ENCODE peak calls at places on chromosome 12, in four cellular contexts. T, M, P and V are unnamed samples.

GRCh38 chr12:95790912-95791849 is 617 bp upstream of the NTN4 start:
- DNase-seq in T (peak), M (peak), P (peak), V (no peak)

GRCh38 chr12:47033797-47034555 is 45.4 kb upstream of the PCED1B start:
- DNase-seq in T (no peak), M (no peak), P (peak), V (no peak)

GRCh38 chr12:122795807-122796206 is 21.4 kb downstream of the CCDC62 start:
- DNase-seq in T (no peak), M (no peak), P (no peak), V (no peak)

GRCh38 chr12:78530065-78530765 is 334.4 kb upstream of the SYT1 start:
- DNase-seq in T (peak), M (peak), P (peak), V (peak)

GRCh38 chr12:96617178-96617577 is 127.8 kb downstream of the CFAP54 start:
- DNase-seq in T (no peak), M (no peak), P (no peak), V (no peak)

GRCh38 chr12:79674629-79675028 is 16.1 kb downstream of the PAWR start:
- DNase-seq in T (peak), M (no peak), P (peak), V (no peak)

GRCh38 chr12:121797937-121798801 is 4.7 kb upstream of the RHOF start:
- DNase-seq in T (peak), M (no peak), P (no peak), V (no peak)

GRCh38 chr12:58154359-58154758 is 213.0 kb downstream of the ATP23 start:
- DNase-seq in T (no peak), M (no peak), P (no peak), V (no peak)

GRCh38 chr12:45703942-45704341 is 25.6 kb upstream of the ARID2 start:
- DNase-seq in T (peak), M (no peak), P (peak), V (no peak)

GRCh38 chr12:117158096-117158495 is 32.2 kb downstream of the FBXO21 start:
- DNase-seq in T (no peak), M (no peak), P (no peak), V (no peak)

GRCh38 chr12:19080918-19081317 is 48.6 kb upstream of the PLEKHA5 start:
- DNase-seq in T (no peak), M (no peak), P (no peak), V (no peak)

GRCh38 chr12:51460519-51460918 is 35.9 kb downstream of the SLC4A8 start:
- DNase-seq in T (peak), M (no peak), P (no peak), V (no peak)

GRCh38 chr12:11162494-11162893 is 8.5 kb upstream of the SMIM10L1 start:
- DNase-seq in T (no peak), M (no peak), P (no peak), V (no peak)

GRCh38 chr12:121330692-121331091 is 21.5 kb downstream of the ANAPC5 start:
- DNase-seq in T (no peak), M (no peak), P (no peak), V (no peak)

GRCh38 chr12:55705802-55706402 is 1.8 kb downstream of the ITGA7 start:
- DNase-seq in T (no peak), M (no peak), P (no peak), V (no peak)

GRCh38 chr12:80778005-80778541 is 61.4 kb downstream of the MYF5 start:
- DNase-seq in T (peak), M (no peak), P (peak), V (no peak)

GRCh38 chr12:129332286-129332685 is 479.0 kb downstream of the GLT1D1 start:
- DNase-seq in T (no peak), M (no peak), P (no peak), V (no peak)

GRCh38 chr12:3009780-3010179 is 50.6 kb downstream of the TEAD4 start:
- DNase-seq in T (no peak), M (no peak), P (no peak), V (no peak)

GRCh38 chr12:6425588-6426531 is 18.9 kb upstream of the CD27 start:
- DNase-seq in T (peak), M (no peak), P (no peak), V (no peak)

GRCh38 chr12:76274699-76275098 is 73.5 kb downstream of the BBS10 start:
- DNase-seq in T (peak), M (no peak), P (peak), V (no peak)

GRCh38 chr12:51004504-51004903 is 21.7 kb downstream of the SLC11A2 start:
- DNase-seq in T (no peak), M (no peak), P (no peak), V (no peak)

GRCh38 chr12:62304560-62304959 is 44.4 kb downstream of the USP15 start:
- DNase-seq in T (no peak), M (no peak), P (no peak), V (no peak)

GRCh38 chr12:62379026-62379722 is 87.5 kb upstream of the MON2 start:
- DNase-seq in T (peak), M (no peak), P (no peak), V (no peak)

GRCh38 chr12:6361834-6362233 is 13.5 kb downstream of the SCNN1A start:
- DNase-seq in T (no peak), M (no peak), P (no peak), V (no peak)

GRCh38 chr12:57777367-57777766 is 5.0 kb downstream of the EEF1AKMT3 start:
- DNase-seq in T (no peak), M (no peak), P (no peak), V (no peak)

GRCh38 chr12:83276904-83277303 is 590.2 kb downstream of the TMTC2 start:
- DNase-seq in T (no peak), M (no peak), P (no peak), V (no peak)

GRCh38 chr12:95731519-95731958 is 59.0 kb downstream of the NTN4 start:
- DNase-seq in T (no peak), M (no peak), P (no peak), V (no peak)

GRCh38 chr12:64700532-64700931 is 58.7 kb downstream of the GNS start:
- DNase-seq in T (no peak), M (no peak), P (no peak), V (no peak)

GRCh38 chr12:27555316-27555715 is 31.3 kb downstream of the PPFIBP1 start:
- DNase-seq in T (no peak), M (no peak), P (no peak), V (no peak)

GRCh38 chr12:54390668-54391551 is 6.4 kb upstream of the ZNF385A start:
- DNase-seq in T (no peak), M (no peak), P (peak), V (peak)

GRCh38 chr12:32650508-32650907 is 28.6 kb upstream of the DNM1L start:
- DNase-seq in T (no peak), M (no peak), P (peak), V (no peak)

GRCh38 chr12:41521872-41522379 is 333.8 kb downstream of the PDZRN4 start:
- DNase-seq in T (peak), M (no peak), P (peak), V (no peak)

GRCh38 chr12:116783503-116784237 is 45.6 kb downstream of the RNFT2 start:
- DNase-seq in T (no peak), M (no peak), P (no peak), V (no peak)

GRCh38 chr12:10140001-10140400 is 10.0 kb upstream of the CLEC7A start:
- DNase-seq in T (peak), M (peak), P (peak), V (peak)

GRCh38 chr12:127411141-127411915 is 855.6 kb upstream of the TMEM132C start:
- DNase-seq in T (no peak), M (no peak), P (peak), V (no peak)

GRCh38 chr12:123889000-123889399 is 83.6 kb downstream of the CCDC92 start:
- DNase-seq in T (no peak), M (no peak), P (no peak), V (no peak)

GRCh38 chr12:22051114-22051698 is 5.2 kb downstream of the CMAS start:
- DNase-seq in T (no peak), M (no peak), P (no peak), V (no peak)

GRCh38 chr12:27305673-27306504 is 26.7 kb upstream of the BMAL2 start:
- DNase-seq in T (peak), M (no peak), P (no peak), V (peak)

GRCh38 chr12:121958521-121959240 is 40.3 kb downstream of the CFAP251 start:
- DNase-seq in T (peak), M (no peak), P (no peak), V (no peak)

GRCh38 chr12:71476513-71476912 is 36.9 kb downstream of the LGR5 start:
- DNase-seq in T (peak), M (no peak), P (peak), V (no peak)
- H3K9ac ChIP-seq in T (no peak), M (no peak), P (no peak), V (no peak)

GRCh38 chr12:1256991-1257390 is 266.0 kb downstream of the ERC1 start:
- DNase-seq in T (no peak), M (no peak), P (no peak), V (no peak)
- H3K9ac ChIP-seq in T (no peak), M (no peak), P (no peak), V (no peak)

GRCh38 chr12:119363490-119363889 is 29.0 kb downstream of the CCDC60 start:
- DNase-seq in T (no peak), M (no peak), P (no peak), V (no peak)
- H3K9ac ChIP-seq in T (no peak), M (no peak), P (no peak), V (no peak)

DNA sequence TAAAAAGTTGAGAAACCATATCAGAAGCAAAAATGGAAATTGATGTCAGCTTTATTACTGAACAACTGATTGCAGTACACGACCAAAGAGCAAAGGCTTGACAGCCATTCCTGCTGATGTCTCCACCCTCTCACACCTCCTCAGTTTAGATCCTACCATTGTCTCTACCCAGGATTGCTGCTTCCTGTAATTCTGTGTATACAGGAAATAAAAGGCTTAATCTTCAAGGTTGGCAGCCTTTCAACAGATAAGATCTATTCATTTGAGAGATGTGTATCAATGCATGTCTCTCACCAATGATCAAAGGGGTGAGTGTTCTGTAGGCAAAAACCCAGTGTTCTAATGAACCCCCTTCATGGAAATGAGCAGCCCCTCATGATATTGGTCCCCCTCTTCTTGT is 27.0 kb downstream of the SLCO1C1 start:
- DNase-seq in T (no peak), M (no peak), P (no peak), V (no peak)
- H3K9ac ChIP-seq in T (no peak), M (no peak), P (no peak), V (no peak)

DNA sequence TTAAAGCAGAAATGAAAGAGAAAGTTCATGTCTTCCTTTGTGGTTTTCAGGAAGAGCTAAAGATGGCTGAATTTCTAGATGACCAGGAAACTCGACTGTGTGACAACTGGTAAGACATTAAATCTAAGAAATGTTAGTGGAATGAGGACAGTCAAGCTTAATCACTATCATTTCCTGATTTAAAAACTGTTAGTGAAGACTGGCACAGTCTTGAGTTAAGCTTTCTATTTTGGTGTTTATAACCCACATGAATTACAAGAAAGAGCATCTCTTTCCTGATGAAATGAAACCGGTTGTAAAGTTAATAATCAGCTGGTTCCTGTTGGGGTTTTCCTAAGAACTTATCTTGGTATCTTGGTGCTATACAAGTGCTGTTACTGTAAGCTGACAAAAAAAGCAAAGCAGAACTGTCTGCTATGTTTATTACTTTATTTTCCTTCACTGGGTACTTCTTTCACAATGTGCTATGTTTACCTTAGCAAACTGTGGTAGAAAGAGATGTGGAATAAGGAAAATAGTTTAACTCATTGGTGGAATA is 5.2 kb downstream of the TRAFD1 start:
- DNase-seq in T (peak), M (no peak), P (no peak), V (no peak)
- H3K9ac ChIP-seq in T (peak), M (no peak), P (no peak), V (no peak)

GRCh38 chr12:131861261-131862083 is 33.0 kb upstream of the ULK1 start:
- DNase-seq in T (no peak), M (no peak), P (no peak), V (no peak)
- H3K9ac ChIP-seq in T (no peak), M (no peak), P (no peak), V (peak)